ENCODE peak calls at places on chromosomes 5 and 9, in ten cellular contexts. One of them, this sample, is unnamed.

GRCh38 chr5:94670726-94671125 is 52.3 kb downstream of the SLF1 start:
- DNase-seq in T47D: no peak
- DNase-seq in uterus: no peak
- DNase-seq in foreskin fibroblast: no peak
- DNase-seq in HCT116: no peak
- DNase-seq in A673: no peak
- DNase-seq in esophagus squamous epithelium: no peak
- DNase-seq in DMS79 treated with DMSO at 0.1 percent for 48 hours: no peak
- DNase-seq in stimulated activated CD8-positive, alpha-beta memory T cell treated with anti-CD3 and anti-CD28 coated beads, Interleukin-4, amount 100 ng/mL, for 1 hour: no peak
- DNase-seq in germinal center: no peak
- DNase-seq in this sample: no peak

GRCh38 chr9:36144322-36145206 is 8.0 kb downstream of the GLIPR2 start:
- DNase-seq in DMS79 treated with DMSO at 0.1 percent for 48 hours: no peak
- DNase-seq in HCT116: no peak
- DNase-seq in A673: no peak
- DNase-seq in germinal center: no peak
- DNase-seq in foreskin fibroblast: no peak
- DNase-seq in stimulated activated CD8-positive, alpha-beta memory T cell treated with anti-CD3 and anti-CD28 coated beads, Interleukin-4, amount 100 ng/mL, for 1 hour: no peak
- DNase-seq in uterus: no peak
- DNase-seq in esophagus squamous epithelium: no peak
- DNase-seq in T47D: no peak
- DNase-seq in this sample: no peak

GRCh38 chr9:37187269-37187668 is 66.9 kb downstream of the ZCCHC7 start:
- DNase-seq in germinal center: peak
- DNase-seq in stimulated activated CD8-positive, alpha-beta memory T cell treated with anti-CD3 and anti-CD28 coated beads, Interleukin-4, amount 100 ng/mL, for 1 hour: no peak
- DNase-seq in uterus: no peak
- DNase-seq in A673: no peak
- DNase-seq in esophagus squamous epithelium: no peak
- DNase-seq in DMS79 treated with DMSO at 0.1 percent for 48 hours: no peak
- DNase-seq in HCT116: no peak
- DNase-seq in T47D: no peak
- DNase-seq in foreskin fibroblast: no peak
- DNase-seq in this sample: no peak

GRCh38 chr9:104682642-104683041 is 11.7 kb upstream of the OR13D1 start:
- DNase-seq in stimulated activated CD8-positive, alpha-beta memory T cell treated with anti-CD3 and anti-CD28 coated beads, Interleukin-4, amount 100 ng/mL, for 1 hour: no peak
- DNase-seq in uterus: no peak
- DNase-seq in esophagus squamous epithelium: no peak
- DNase-seq in DMS79 treated with DMSO at 0.1 percent for 48 hours: peak
- DNase-seq in foreskin fibroblast: peak
- DNase-seq in T47D: peak
- DNase-seq in germinal center: peak
- DNase-seq in A673: peak
- DNase-seq in HCT116: peak
- DNase-seq in this sample: peak

GRCh38 chr9:135914921-135915320 is 7.6 kb upstream of the CAMSAP1 start:
- DNase-seq in stimulated activated CD8-positive, alpha-beta memory T cell treated with anti-CD3 and anti-CD28 coated beads, Interleukin-4, amount 100 ng/mL, for 1 hour: no peak
- DNase-seq in A673: no peak
- DNase-seq in germinal center: no peak
- DNase-seq in HCT116: no peak
- DNase-seq in DMS79 treated with DMSO at 0.1 percent for 48 hours: no peak
- DNase-seq in uterus: no peak
- DNase-seq in foreskin fibroblast: peak
- DNase-seq in T47D: no peak
- DNase-seq in esophagus squamous epithelium: no peak
- DNase-seq in this sample: no peak

GRCh38 chr5:113122053-113122452 is 145.5 kb downstream of the DCP2 start:
- DNase-seq in esophagus squamous epithelium: no peak
- DNase-seq in T47D: no peak
- DNase-seq in foreskin fibroblast: peak
- DNase-seq in A673: no peak
- DNase-seq in HCT116: no peak
- DNase-seq in germinal center: no peak
- DNase-seq in uterus: no peak
- DNase-seq in DMS79 treated with DMSO at 0.1 percent for 48 hours: no peak
- DNase-seq in stimulated activated CD8-positive, alpha-beta memory T cell treated with anti-CD3 and anti-CD28 coated beads, Interleukin-4, amount 100 ng/mL, for 1 hour: no peak
- DNase-seq in this sample: no peak

GRCh38 chr5:96517294-96517693 is 84.2 kb upstream of the PCSK1 start:
- DNase-seq in A673: no peak
- DNase-seq in T47D: no peak
- DNase-seq in foreskin fibroblast: no peak
- DNase-seq in HCT116: no peak
- DNase-seq in esophagus squamous epithelium: no peak
- DNase-seq in DMS79 treated with DMSO at 0.1 percent for 48 hours: peak
- DNase-seq in germinal center: no peak
- DNase-seq in stimulated activated CD8-positive, alpha-beta memory T cell treated with anti-CD3 and anti-CD28 coated beads, Interleukin-4, amount 100 ng/mL, for 1 hour: no peak
- DNase-seq in uterus: no peak
- DNase-seq in this sample: no peak

GRCh38 chr5:140595538-140595937 is 30.9 kb downstream of the SLC35A4 start:
- DNase-seq in uterus: no peak
- DNase-seq in A673: peak
- DNase-seq in T47D: no peak
- DNase-seq in foreskin fibroblast: no peak
- DNase-seq in germinal center: no peak
- DNase-seq in DMS79 treated with DMSO at 0.1 percent for 48 hours: peak
- DNase-seq in esophagus squamous epithelium: no peak
- DNase-seq in stimulated activated CD8-positive, alpha-beta memory T cell treated with anti-CD3 and anti-CD28 coated beads, Interleukin-4, amount 100 ng/mL, for 1 hour: no peak
- DNase-seq in HCT116: no peak
- DNase-seq in this sample: no peak

GRCh38 chr5:44178414-44178813 is 210.8 kb downstream of the FGF10 start:
- DNase-seq in DMS79 treated with DMSO at 0.1 percent for 48 hours: no peak
- DNase-seq in germinal center: no peak
- DNase-seq in T47D: no peak
- DNase-seq in foreskin fibroblast: peak
- DNase-seq in HCT116: no peak
- DNase-seq in stimulated activated CD8-positive, alpha-beta memory T cell treated with anti-CD3 and anti-CD28 coated beads, Interleukin-4, amount 100 ng/mL, for 1 hour: no peak
- DNase-seq in uterus: no peak
- DNase-seq in esophagus squamous epithelium: no peak
- DNase-seq in A673: no peak
- DNase-seq in this sample: no peak

GRCh38 chr9:109329274-109330258 is 8.7 kb upstream of the EPB41L4B start:
- DNase-seq in DMS79 treated with DMSO at 0.1 percent for 48 hours: peak
- DNase-seq in HCT116: no peak
- DNase-seq in T47D: peak
- DNase-seq in germinal center: no peak
- DNase-seq in foreskin fibroblast: peak
- DNase-seq in stimulated activated CD8-positive, alpha-beta memory T cell treated with anti-CD3 and anti-CD28 coated beads, Interleukin-4, amount 100 ng/mL, for 1 hour: no peak
- DNase-seq in A673: no peak
- DNase-seq in esophagus squamous epithelium: no peak
- DNase-seq in uterus: peak
- DNase-seq in this sample: no peak

GRCh38 chr5:39015743-39016586 is 58.2 kb downstream of the RICTOR start:
- DNase-seq in A673: no peak
- DNase-seq in stimulated activated CD8-positive, alpha-beta memory T cell treated with anti-CD3 and anti-CD28 coated beads, Interleukin-4, amount 100 ng/mL, for 1 hour: no peak
- DNase-seq in uterus: no peak
- DNase-seq in DMS79 treated with DMSO at 0.1 percent for 48 hours: no peak
- DNase-seq in T47D: no peak
- DNase-seq in germinal center: no peak
- DNase-seq in foreskin fibroblast: peak
- DNase-seq in esophagus squamous epithelium: no peak
- DNase-seq in HCT116: no peak
- DNase-seq in this sample: peak

GRCh38 chr5:159405611-159406031 is 75.3 kb upstream of the IL12B start:
- DNase-seq in T47D: no peak
- DNase-seq in uterus: no peak
- DNase-seq in germinal center: peak
- DNase-seq in stimulated activated CD8-positive, alpha-beta memory T cell treated with anti-CD3 and anti-CD28 coated beads, Interleukin-4, amount 100 ng/mL, for 1 hour: no peak
- DNase-seq in A673: no peak
- DNase-seq in esophagus squamous epithelium: no peak
- DNase-seq in DMS79 treated with DMSO at 0.1 percent for 48 hours: no peak
- DNase-seq in foreskin fibroblast: no peak
- DNase-seq in HCT116: no peak
- DNase-seq in this sample: no peak

GRCh38 chr5:2756211-2756746 is 4.8 kb upstream of the IRX2 start:
- DNase-seq in germinal center: no peak
- DNase-seq in T47D: no peak
- DNase-seq in HCT116: no peak
- DNase-seq in esophagus squamous epithelium: no peak
- DNase-seq in A673: no peak
- DNase-seq in stimulated activated CD8-positive, alpha-beta memory T cell treated with anti-CD3 and anti-CD28 coated beads, Interleukin-4, amount 100 ng/mL, for 1 hour: no peak
- DNase-seq in uterus: no peak
- DNase-seq in foreskin fibroblast: peak
- DNase-seq in DMS79 treated with DMSO at 0.1 percent for 48 hours: no peak
- DNase-seq in this sample: no peak

GRCh38 chr9:95037789-95038521 is 279.6 kb downstream of the FANCC start:
- DNase-seq in esophagus squamous epithelium: no peak
- DNase-seq in stimulated activated CD8-positive, alpha-beta memory T cell treated with anti-CD3 and anti-CD28 coated beads, Interleukin-4, amount 100 ng/mL, for 1 hour: no peak
- DNase-seq in A673: no peak
- DNase-seq in T47D: no peak
- DNase-seq in foreskin fibroblast: no peak
- DNase-seq in DMS79 treated with DMSO at 0.1 percent for 48 hours: no peak
- DNase-seq in uterus: no peak
- DNase-seq in HCT116: no peak
- DNase-seq in germinal center: no peak
- DNase-seq in this sample: no peak

GRCh38 chr5:75681125-75681830 is 36.0 kb downstream of the POC5 start:
- DNase-seq in A673: peak
- DNase-seq in uterus: no peak
- DNase-seq in stimulated activated CD8-positive, alpha-beta memory T cell treated with anti-CD3 and anti-CD28 coated beads, Interleukin-4, amount 100 ng/mL, for 1 hour: no peak
- DNase-seq in germinal center: peak
- DNase-seq in T47D: no peak
- DNase-seq in foreskin fibroblast: peak
- DNase-seq in HCT116: peak
- DNase-seq in DMS79 treated with DMSO at 0.1 percent for 48 hours: no peak
- DNase-seq in esophagus squamous epithelium: no peak
- DNase-seq in this sample: no peak

GRCh38 chr5:170700503-170700902 is 83.0 kb upstream of the GABRP start:
- DNase-seq in germinal center: no peak
- DNase-seq in DMS79 treated with DMSO at 0.1 percent for 48 hours: no peak
- DNase-seq in uterus: no peak
- DNase-seq in stimulated activated CD8-positive, alpha-beta memory T cell treated with anti-CD3 and anti-CD28 coated beads, Interleukin-4, amount 100 ng/mL, for 1 hour: no peak
- DNase-seq in HCT116: no peak
- DNase-seq in esophagus squamous epithelium: no peak
- DNase-seq in T47D: no peak
- DNase-seq in foreskin fibroblast: no peak
- DNase-seq in A673: no peak
- DNase-seq in this sample: no peak

GRCh38 chr5:15495026-15495425 is 5.0 kb upstream of the FBXL7 start:
- DNase-seq in foreskin fibroblast: no peak
- DNase-seq in T47D: no peak
- DNase-seq in HCT116: no peak
- DNase-seq in DMS79 treated with DMSO at 0.1 percent for 48 hours: no peak
- DNase-seq in A673: no peak
- DNase-seq in esophagus squamous epithelium: no peak
- DNase-seq in germinal center: no peak
- DNase-seq in stimulated activated CD8-positive, alpha-beta memory T cell treated with anti-CD3 and anti-CD28 coated beads, Interleukin-4, amount 100 ng/mL, for 1 hour: no peak
- DNase-seq in uterus: no peak
- DNase-seq in this sample: no peak

GRCh38 chr5:545641-546375 is 21.6 kb upstream of the SLC9A3 start:
- DNase-seq in A673: no peak
- DNase-seq in DMS79 treated with DMSO at 0.1 percent for 48 hours: no peak
- DNase-seq in foreskin fibroblast: no peak
- DNase-seq in uterus: no peak
- DNase-seq in HCT116: no peak
- DNase-seq in T47D: no peak
- DNase-seq in stimulated activated CD8-positive, alpha-beta memory T cell treated with anti-CD3 and anti-CD28 coated beads, Interleukin-4, amount 100 ng/mL, for 1 hour: no peak
- DNase-seq in germinal center: no peak
- DNase-seq in esophagus squamous epithelium: no peak
- DNase-seq in this sample: no peak

GRCh38 chr9:78121488-78121887 is 89.9 kb upstream of the GNAQ start:
- DNase-seq in uterus: peak
- DNase-seq in germinal center: no peak
- DNase-seq in foreskin fibroblast: peak
- DNase-seq in T47D: peak
- DNase-seq in DMS79 treated with DMSO at 0.1 percent for 48 hours: no peak
- DNase-seq in A673: peak
- DNase-seq in stimulated activated CD8-positive, alpha-beta memory T cell treated with anti-CD3 and anti-CD28 coated beads, Interleukin-4, amount 100 ng/mL, for 1 hour: peak
- DNase-seq in HCT116: peak
- DNase-seq in esophagus squamous epithelium: no peak
- DNase-seq in this sample: no peak

GRCh38 chr9:122158202-122158601 is 1.4 kb downstream of the NDUFA8 start:
- DNase-seq in foreskin fibroblast: peak
- DNase-seq in esophagus squamous epithelium: no peak
- DNase-seq in T47D: peak
- DNase-seq in DMS79 treated with DMSO at 0.1 percent for 48 hours: no peak
- DNase-seq in stimulated activated CD8-positive, alpha-beta memory T cell treated with anti-CD3 and anti-CD28 coated beads, Interleukin-4, amount 100 ng/mL, for 1 hour: no peak
- DNase-seq in germinal center: peak
- DNase-seq in uterus: no peak
- DNase-seq in HCT116: peak
- DNase-seq in A673: peak
- DNase-seq in this sample: no peak

GRCh38 chr9:78321505-78321904 is 24.6 kb downstream of the PSAT1 start:
- DNase-seq in uterus: no peak
- DNase-seq in stimulated activated CD8-positive, alpha-beta memory T cell treated with anti-CD3 and anti-CD28 coated beads, Interleukin-4, amount 100 ng/mL, for 1 hour: no peak
- DNase-seq in esophagus squamous epithelium: no peak
- DNase-seq in DMS79 treated with DMSO at 0.1 percent for 48 hours: no peak
- DNase-seq in foreskin fibroblast: no peak
- DNase-seq in A673: no peak
- DNase-seq in HCT116: no peak
- DNase-seq in T47D: no peak
- DNase-seq in germinal center: no peak
- DNase-seq in this sample: no peak

GRCh38 chr9:37669232-37669631 is 18.5 kb downstream of the FRMPD1 start:
- DNase-seq in DMS79 treated with DMSO at 0.1 percent for 48 hours: no peak
- DNase-seq in esophagus squamous epithelium: no peak
- DNase-seq in uterus: no peak
- DNase-seq in foreskin fibroblast: no peak
- DNase-seq in A673: no peak
- DNase-seq in HCT116: no peak
- DNase-seq in germinal center: no peak
- DNase-seq in T47D: no peak
- DNase-seq in stimulated activated CD8-positive, alpha-beta memory T cell treated with anti-CD3 and anti-CD28 coated beads, Interleukin-4, amount 100 ng/mL, for 1 hour: no peak
- DNase-seq in this sample: no peak

GRCh38 chr9:124818431-124819281 is 34.6 kb upstream of the WDR38 start:
- DNase-seq in esophagus squamous epithelium: no peak
- DNase-seq in HCT116: peak
- DNase-seq in stimulated activated CD8-positive, alpha-beta memory T cell treated with anti-CD3 and anti-CD28 coated beads, Interleukin-4, amount 100 ng/mL, for 1 hour: no peak
- DNase-seq in T47D: no peak
- DNase-seq in germinal center: no peak
- DNase-seq in uterus: no peak
- DNase-seq in foreskin fibroblast: peak
- DNase-seq in A673: no peak
- DNase-seq in DMS79 treated with DMSO at 0.1 percent for 48 hours: no peak
- DNase-seq in this sample: no peak

GRCh38 chr9:33946779-33947535 is 101.7 kb downstream of the UBAP2 start:
- DNase-seq in stimulated activated CD8-positive, alpha-beta memory T cell treated with anti-CD3 and anti-CD28 coated beads, Interleukin-4, amount 100 ng/mL, for 1 hour: no peak
- DNase-seq in HCT116: no peak
- DNase-seq in esophagus squamous epithelium: no peak
- DNase-seq in A673: no peak
- DNase-seq in germinal center: no peak
- DNase-seq in uterus: no peak
- DNase-seq in DMS79 treated with DMSO at 0.1 percent for 48 hours: no peak
- DNase-seq in T47D: no peak
- DNase-seq in foreskin fibroblast: peak
- DNase-seq in this sample: peak

GRCh38 chr5:150077060-150077459 is 9.3 kb downstream of the CSF1R start:
- DNase-seq in A673: no peak
- DNase-seq in HCT116: no peak
- DNase-seq in T47D: no peak
- DNase-seq in uterus: no peak
- DNase-seq in DMS79 treated with DMSO at 0.1 percent for 48 hours: no peak
- DNase-seq in germinal center: no peak
- DNase-seq in esophagus squamous epithelium: no peak
- DNase-seq in foreskin fibroblast: no peak
- DNase-seq in stimulated activated CD8-positive, alpha-beta memory T cell treated with anti-CD3 and anti-CD28 coated beads, Interleukin-4, amount 100 ng/mL, for 1 hour: no peak
- DNase-seq in this sample: no peak

GRCh38 chr5:172403191-172403794 is 51.0 kb downstream of the SH3PXD2B start:
- DNase-seq in uterus: peak
- DNase-seq in A673: no peak
- DNase-seq in germinal center: no peak
- DNase-seq in HCT116: no peak
- DNase-seq in esophagus squamous epithelium: no peak
- DNase-seq in T47D: no peak
- DNase-seq in stimulated activated CD8-positive, alpha-beta memory T cell treated with anti-CD3 and anti-CD28 coated beads, Interleukin-4, amount 100 ng/mL, for 1 hour: no peak
- DNase-seq in foreskin fibroblast: peak
- DNase-seq in DMS79 treated with DMSO at 0.1 percent for 48 hours: no peak
- DNase-seq in this sample: no peak

GRCh38 chr5:171604195-171604594 is 181.4 kb upstream of the SMIM23 start:
- DNase-seq in esophagus squamous epithelium: no peak
- DNase-seq in T47D: no peak
- DNase-seq in HCT116: no peak
- DNase-seq in foreskin fibroblast: no peak
- DNase-seq in A673: no peak
- DNase-seq in uterus: no peak
- DNase-seq in stimulated activated CD8-positive, alpha-beta memory T cell treated with anti-CD3 and anti-CD28 coated beads, Interleukin-4, amount 100 ng/mL, for 1 hour: no peak
- DNase-seq in DMS79 treated with DMSO at 0.1 percent for 48 hours: no peak
- DNase-seq in germinal center: no peak
- DNase-seq in this sample: no peak

GRCh38 chr9:131636593-131636992 is 91.3 kb downstream of the PRRT1B start:
- DNase-seq in uterus: no peak
- DNase-seq in esophagus squamous epithelium: no peak
- DNase-seq in stimulated activated CD8-positive, alpha-beta memory T cell treated with anti-CD3 and anti-CD28 coated beads, Interleukin-4, amount 100 ng/mL, for 1 hour: no peak
- DNase-seq in germinal center: no peak
- DNase-seq in HCT116: no peak
- DNase-seq in A673: no peak
- DNase-seq in DMS79 treated with DMSO at 0.1 percent for 48 hours: no peak
- DNase-seq in foreskin fibroblast: no peak
- DNase-seq in T47D: no peak
- DNase-seq in this sample: no peak